ENCODE peak calls at places on chromosomes 3 and 15, in four cellular contexts. T is HL-60; D is stimulated activated CD8-positive, alpha-beta memory T cell treated with anti-CD3 and anti-CD28 coated beads, Interleukin-4, amount 100 ng/mL, for 24 hours; N is amniotic epithelial cell. P is an unnamed sample.

GRCh38 chr3:3806092-3806491 is 6.9 kb downstream of the LRRN1 start:
- DNase-seq in T (no peak), D (no peak), N (no peak), P (no peak)

GRCh38 chr15:41258706-41259471 is 27.8 kb downstream of the CHP1 start:
- DNase-seq in T (peak; percentile 63), D (no peak), N (peak; percentile 78), P (no peak)

GRCh38 chr3:13815088-13815683 is 64.7 kb downstream of the WNT7A start:
- DNase-seq in T (no peak), D (no peak), N (no peak), P (no peak)

GRCh38 chr15:99390667-99391066 is 139.4 kb downstream of the LRRC28 start:
- DNase-seq in T (no peak), D (no peak), N (no peak), P (no peak)

GRCh38 chr3:102024270-102024904 is 175.1 kb downstream of the NFKBIZ start:
- DNase-seq in T (no peak), D (no peak), N (no peak), P (no peak)

GRCh38 chr15:98547741-98548166 is 100.6 kb upstream of the IGF1R start:
- DNase-seq in T (peak; percentile 2), D (no peak), N (no peak), P (no peak)

GRCh38 chr15:58517252-58517681 is 85.5 kb downstream of the LIPC start:
- DNase-seq in T (no peak), D (no peak), N (no peak), P (no peak)

GRCh38 chr3:31523543-31523942 is 9.2 kb upstream of the STT3B start:
- DNase-seq in T (no peak), D (no peak), N (no peak), P (no peak)

GRCh38 chr3:106386050-106386449 is 517.2 kb upstream of the CBLB start:
- DNase-seq in T (peak; percentile 47), D (no peak), N (no peak), P (no peak)

GRCh38 chr3:112818289-112818688 is 28.4 kb downstream of the CD200R1L start:
- DNase-seq in T (peak; percentile 71), D (no peak), N (peak; percentile 51), P (no peak)

GRCh38 chr3:150251654-150252053 is 156.4 kb upstream of the TSC22D2 start:
- DNase-seq in T (no peak), D (no peak), N (peak; percentile 56), P (no peak)

GRCh38 chr3:155070932-155071387 is 9.2 kb upstream of the MME start:
- DNase-seq in T (no peak), D (no peak), N (peak; percentile 99), P (no peak)

GRCh38 chr15:77617507-77618285 is 15.0 kb downstream of the LINGO1 start:
- DNase-seq in T (peak; percentile 38), D (no peak), N (peak; percentile 29), P (no peak)

GRCh38 chr15:96273317-96274086 is 57.0 kb upstream of the NR2F2 start:
- DNase-seq in T (no peak), D (peak; percentile 15), N (peak; percentile 100), P (no peak)

GRCh38 chr3:188080091-188080490 is 73.9 kb upstream of the LPP start:
- DNase-seq in T (no peak), D (no peak), N (no peak), P (no peak)

GRCh38 chr3:151204530-151205401 is 1.8 kb upstream of the GPR171 start:
- DNase-seq in T (no peak), D (no peak), N (no peak), P (no peak)

GRCh38 chr3:45683417-45684326 is 5.5 kb upstream of the SACM1L start:
- DNase-seq in T (no peak), D (no peak), N (no peak), P (no peak)

GRCh38 chr3:111695584-111696213 is 100.6 kb upstream of the ZBED2 start:
- DNase-seq in T (no peak), D (no peak), N (peak; percentile 80), P (no peak)

GRCh38 chr3:184545769-184546168 is 15.8 kb upstream of the EPHB3 start:
- DNase-seq in T (no peak), D (no peak), N (no peak), P (no peak)

GRCh38 chr3:197792019-197792647 is 1.1 kb downstream of the LRCH3 start:
- DNase-seq in T (no peak), D (no peak), N (peak; percentile 26), P (no peak)

GRCh38 chr3:21859124-21859781 is 108.2 kb upstream of the ZNF385D start:
- DNase-seq in T (no peak), D (no peak), N (no peak), P (no peak)

GRCh38 chr3:36227982-36228381 is 152.3 kb upstream of the STAC start:
- DNase-seq in T (no peak), D (no peak), N (no peak), P (peak; percentile 57)

GRCh38 chr3:190258634-190259033 is 63.6 kb downstream of the CLDN1 start:
- DNase-seq in T (no peak), D (no peak), N (no peak), P (no peak)

GRCh38 chr15:47439146-47439869 is 278.0 kb upstream of the SEMA6D start:
- DNase-seq in T (no peak), D (no peak), N (no peak), P (no peak)

GRCh38 chr3:25683882-25684281 is 19.2 kb upstream of the TOP2B start:
- DNase-seq in T (no peak), D (no peak), N (no peak), P (no peak)

GRCh38 chr3:63344676-63345075 is 66.6 kb downstream of the SYNPR start:
- DNase-seq in T (no peak), D (no peak), N (no peak), P (no peak)

GRCh38 chr3:45123030-45123429 is 23.1 kb downstream of the CDCP1 start:
- DNase-seq in T (no peak), D (no peak), N (peak; percentile 97), P (no peak)

GRCh38 chr3:182809523-182809922 is 16.2 kb downstream of the ATP11B start:
- DNase-seq in T (no peak), D (no peak), N (no peak), P (no peak)

GRCh38 chr3:31534036-31534435 is 1.3 kb downstream of the STT3B start:
- DNase-seq in T (peak; percentile 53), D (no peak), N (no peak), P (peak; percentile 53)

GRCh38 chr3:159627229-159627628 is 361.4 kb upstream of the IL12A start:
- DNase-seq in T (no peak), D (no peak), N (no peak), P (no peak)

GRCh38 chr3:85627899-85628298 is 669.1 kb downstream of the CADM2 start:
- DNase-seq in T (no peak), D (no peak), N (no peak), P (no peak)

GRCh38 chr3:186180891-186181471 is 72.1 kb upstream of the ETV5 start:
- DNase-seq in T (no peak), D (no peak), N (peak; percentile 21), P (no peak)

GRCh38 chr15:99212401-99212800 is 37.0 kb downstream of the TTC23 start:
- DNase-seq in T (no peak), D (no peak), N (peak; percentile 76), P (no peak)

GRCh38 chr15:76533060-76533955 is 196.7 kb downstream of the ISL2 start:
- DNase-seq in T (peak; percentile 82), D (no peak), N (peak; percentile 74), P (peak; percentile 40)